ENCODE peak calls at places on chromosomes 11 and 22, in four cellular contexts. One of them, this sample, is unnamed.

GRCh38 chr11:65594991-65595920 is at the start of gene KCNK7:
- DNase-seq in NCI-H345: no peak
- DNase-seq in AG04449: no peak
- DNase-seq in lung microvascular endothelial cell: no peak
- DNase-seq in this sample: no peak

GRCh38 chr11:9170450-9170849 is 79.1 kb upstream of the SCUBE2 start:
- DNase-seq in AG04449: no peak
- DNase-seq in lung microvascular endothelial cell: peak; percentile 38
- DNase-seq in NCI-H345: no peak
- DNase-seq in this sample: no peak

GRCh38 chr11:31810779-31811647 is at the start of gene PAX6:
- DNase-seq in NCI-H345: peak; percentile 49
- DNase-seq in AG04449: no peak
- DNase-seq in lung microvascular endothelial cell: peak; percentile 57
- DNase-seq in this sample: peak; percentile 85

GRCh38 chr11:103228807-103229206 is 119.6 kb downstream of the DYNC2H1 start:
- DNase-seq in AG04449: no peak
- DNase-seq in lung microvascular endothelial cell: no peak
- DNase-seq in NCI-H345: no peak
- DNase-seq in this sample: no peak

GRCh38 chr11:126628790-126629621 is 273.5 kb downstream of the ST3GAL4 start:
- DNase-seq in lung microvascular endothelial cell: no peak
- DNase-seq in NCI-H345: peak; percentile 96
- DNase-seq in AG04449: peak; percentile 82
- DNase-seq in this sample: peak; percentile 93

GRCh38 chr11:45665933-45666647 is 668 bp upstream of the CHST1 start:
- DNase-seq in AG04449: no peak
- DNase-seq in NCI-H345: peak; percentile 44
- DNase-seq in lung microvascular endothelial cell: no peak
- DNase-seq in this sample: no peak

GRCh38 chr11:41861791-41862190 is 402.3 kb upstream of the LRRC4C start:
- DNase-seq in AG04449: no peak
- DNase-seq in lung microvascular endothelial cell: no peak
- DNase-seq in NCI-H345: no peak
- DNase-seq in this sample: no peak

GRCh38 chr11:128567130-128567529 is 20.2 kb downstream of the ETS1 start:
- DNase-seq in lung microvascular endothelial cell: no peak
- DNase-seq in AG04449: no peak
- DNase-seq in NCI-H345: no peak
- DNase-seq in this sample: no peak

GRCh38 chr11:284081-285020 is 4.6 kb upstream of the PGGHG start:
- DNase-seq in NCI-H345: no peak
- DNase-seq in lung microvascular endothelial cell: no peak
- DNase-seq in AG04449: no peak
- DNase-seq in this sample: no peak

GRCh38 chr22:44712156-44712555 is 10.2 kb downstream of the PRR5 start:
- DNase-seq in AG04449: no peak
- DNase-seq in NCI-H345: no peak
- DNase-seq in lung microvascular endothelial cell: no peak
- DNase-seq in this sample: no peak

GRCh38 chr11:35135222-35135621 is 3.7 kb upstream of the CD44 start:
- DNase-seq in lung microvascular endothelial cell: no peak
- DNase-seq in AG04449: no peak
- DNase-seq in NCI-H345: no peak
- DNase-seq in this sample: no peak

GRCh38 chr22:32661737-32662586 is 139.5 kb upstream of the TIMP3 start:
- DNase-seq in NCI-H345: no peak
- DNase-seq in AG04449: peak; percentile 44
- DNase-seq in lung microvascular endothelial cell: no peak
- DNase-seq in this sample: no peak

GRCh38 chr22:43378011-43378704 is 33.7 kb upstream of the MPPED1 start:
- DNase-seq in NCI-H345: no peak
- DNase-seq in AG04449: no peak
- DNase-seq in lung microvascular endothelial cell: peak; percentile 73
- DNase-seq in this sample: no peak

GRCh38 chr11:80417681-80418080 is 976.9 kb upstream of the TENM4 start:
- DNase-seq in lung microvascular endothelial cell: no peak
- DNase-seq in NCI-H345: no peak
- DNase-seq in AG04449: no peak
- DNase-seq in this sample: no peak

GRCh38 chr22:46829140-46829891 is 66.9 kb downstream of the TBC1D22A start:
- DNase-seq in NCI-H345: no peak
- DNase-seq in AG04449: peak; percentile 86
- DNase-seq in lung microvascular endothelial cell: no peak
- DNase-seq in this sample: no peak

GRCh38 chr11:130847517-130847916 is 68.8 kb downstream of the SNX19 start:
- DNase-seq in AG04449: peak; percentile 73
- DNase-seq in NCI-H345: no peak
- DNase-seq in lung microvascular endothelial cell: no peak
- DNase-seq in this sample: no peak

GRCh38 chr11:130519128-130519932 is 70.9 kb downstream of the ADAMTS15 start:
- DNase-seq in NCI-H345: no peak
- DNase-seq in AG04449: no peak
- DNase-seq in lung microvascular endothelial cell: no peak
- DNase-seq in this sample: no peak

GRCh38 chr11:129643031-129643721 is 172.5 kb upstream of the TMEM45B start:
- DNase-seq in AG04449: no peak
- DNase-seq in NCI-H345: no peak
- DNase-seq in lung microvascular endothelial cell: no peak
- DNase-seq in this sample: no peak

GRCh38 chr11:35675901-35676610 is 13.5 kb downstream of the TRIM44 start:
- DNase-seq in NCI-H345: no peak
- DNase-seq in AG04449: no peak
- DNase-seq in lung microvascular endothelial cell: no peak
- DNase-seq in this sample: peak; percentile 20

GRCh38 chr22:36196254-36197064 is 5.2 kb downstream of the APOL4 start:
- DNase-seq in lung microvascular endothelial cell: no peak
- DNase-seq in NCI-H345: no peak
- DNase-seq in AG04449: no peak
- DNase-seq in this sample: no peak

GRCh38 chr11:76670475-76671235 is at the start of gene LRRC32:
- DNase-seq in NCI-H345: peak; percentile 6
- DNase-seq in lung microvascular endothelial cell: peak; percentile 90
- DNase-seq in AG04449: no peak
- DNase-seq in this sample: no peak

GRCh38 chr11:2721163-2721935 is 21.6 kb upstream of the KCNQ1OT1 start:
- DNase-seq in lung microvascular endothelial cell: no peak
- DNase-seq in AG04449: no peak
- DNase-seq in NCI-H345: no peak
- DNase-seq in this sample: no peak

GRCh38 chr11:121476379-121477032 is 23.7 kb upstream of the SORL1-AS1 start:
- DNase-seq in AG04449: no peak
- DNase-seq in NCI-H345: peak; percentile 86
- DNase-seq in lung microvascular endothelial cell: no peak
- DNase-seq in this sample: no peak

GRCh38 chr11:88284306-88285057 is 53.1 kb downstream of the CTSC start:
- DNase-seq in lung microvascular endothelial cell: peak; percentile 93
- DNase-seq in NCI-H345: peak; percentile 4
- DNase-seq in AG04449: no peak
- DNase-seq in this sample: no peak

GRCh38 chr11:69501891-69502860 is 20.7 kb downstream of the LINC01488 start:
- DNase-seq in NCI-H345: no peak
- DNase-seq in AG04449: no peak
- DNase-seq in lung microvascular endothelial cell: no peak
- DNase-seq in this sample: no peak

GRCh38 chr22:35470903-35471321 is 69.7 kb upstream of the RASD2 start:
- DNase-seq in AG04449: no peak
- DNase-seq in lung microvascular endothelial cell: no peak
- DNase-seq in NCI-H345: no peak
- DNase-seq in this sample: no peak

GRCh38 chr11:110858556-110858921 is 146.3 kb upstream of the ARHGAP20 start:
- DNase-seq in NCI-H345: no peak
- DNase-seq in lung microvascular endothelial cell: no peak
- DNase-seq in AG04449: no peak
- DNase-seq in this sample: no peak

GRCh38 chr22:49394116-49394785 is 433.4 kb downstream of the BRD1 start:
- DNase-seq in AG04449: no peak
- DNase-seq in lung microvascular endothelial cell: no peak
- DNase-seq in NCI-H345: no peak
- DNase-seq in this sample: no peak

GRCh38 chr11:126174816-126175215 is 36.6 kb downstream of the RPUSD4 start:
- DNase-seq in lung microvascular endothelial cell: no peak
- DNase-seq in AG04449: no peak
- DNase-seq in NCI-H345: no peak
- DNase-seq in this sample: no peak

GRCh38 chr11:134119094-134119493 is 50.2 kb downstream of the JAM3 start:
- DNase-seq in NCI-H345: no peak
- DNase-seq in AG04449: no peak
- DNase-seq in lung microvascular endothelial cell: no peak
- DNase-seq in this sample: no peak

GRCh38 chr11:694563-695331 is at the start of gene DEAF1:
- DNase-seq in NCI-H345: peak; percentile 97
- DNase-seq in lung microvascular endothelial cell: peak; percentile 98
- DNase-seq in AG04449: peak; percentile 79
- DNase-seq in this sample: peak; percentile 95

GRCh38 chr22:27676545-27677188 is 124.9 kb downstream of the MN1 start:
- DNase-seq in lung microvascular endothelial cell: no peak
- DNase-seq in NCI-H345: no peak
- DNase-seq in AG04449: no peak
- DNase-seq in this sample: no peak

GRCh38 chr11:118151421-118151820 is 1.2 kb downstream of the SCN4B start:
- DNase-seq in AG04449: no peak
- DNase-seq in NCI-H345: no peak
- DNase-seq in lung microvascular endothelial cell: no peak
- DNase-seq in this sample: no peak

GRCh38 chr11:118168316-118168715 is 8.1 kb downstream of the SCN2B start:
- DNase-seq in NCI-H345: no peak
- DNase-seq in lung microvascular endothelial cell: no peak
- DNase-seq in AG04449: no peak
- DNase-seq in this sample: no peak

GRCh38 chr22:19115628-19116027 is 6.6 kb downstream of the DGCR2 start:
- DNase-seq in lung microvascular endothelial cell: peak; percentile 26
- DNase-seq in NCI-H345: no peak
- DNase-seq in AG04449: no peak
- DNase-seq in this sample: peak; percentile 67

GRCh38 chr11:13415201-13415600 is 47.8 kb downstream of the BTBD10 start:
- DNase-seq in AG04449: no peak
- DNase-seq in NCI-H345: no peak
- DNase-seq in lung microvascular endothelial cell: no peak
- DNase-seq in this sample: peak; percentile 2

GRCh38 chr11:133935551-133935910 is 21.2 kb downstream of the IGSF9B start:
- DNase-seq in lung microvascular endothelial cell: no peak
- DNase-seq in AG04449: no peak
- DNase-seq in NCI-H345: no peak
- DNase-seq in this sample: no peak

GRCh38 chr22:44450503-44450902 is 47.5 kb downstream of the RTL6 start:
- DNase-seq in AG04449: no peak
- DNase-seq in NCI-H345: no peak
- DNase-seq in lung microvascular endothelial cell: no peak
- DNase-seq in this sample: no peak

GRCh38 chr11:90465553-90465952 is 242.7 kb upstream of the CHORDC1 start:
- DNase-seq in NCI-H345: no peak
- DNase-seq in AG04449: no peak
- DNase-seq in lung microvascular endothelial cell: no peak
- DNase-seq in this sample: no peak